ENCODE peak calls at places on chromosomes 3 and 15, in six cellular contexts. X is breast epithelium, U is neural progenitor cell, L is aorta, Y is IMR-90, T is transverse colon. G is an unnamed sample. For H3K36me3, the result is how much of the 10 kb centered on the place peaks cover.

GRCh38 chr15:77107068-77107467 is 36.2 kb upstream of the TSPAN3 start:
- DNase-seq in X (peak), U (no peak), L (peak), Y (no peak), T (no peak), G (no peak)

GRCh38 chr15:77550275-77551251 is 82.1 kb downstream of the LINGO1 start:
- DNase-seq in X (no peak), U (no peak), L (peak), Y (no peak), T (no peak), G (no peak)

GRCh38 chr3:42191443-42191747 is 74.6 kb downstream of the CCK start:
- DNase-seq in X (no peak), U (no peak), L (no peak), Y (no peak), T (no peak), G (no peak)

GRCh38 chr3:53171827-53172505 is 11.0 kb downstream of the PRKCD start:
- DNase-seq in X (no peak), U (no peak), L (no peak), Y (no peak), T (no peak), G (no peak)

GRCh38 chr3:42518800-42519567 is 16.5 kb downstream of the VIPR1 start:
- DNase-seq in X (no peak), U (peak), L (no peak), Y (no peak), T (no peak), G (no peak)

GRCh38 chr3:170809975-170810357 is 60.0 kb downstream of the RPL22L1 start:
- DNase-seq in X (no peak), U (no peak), L (no peak), Y (peak), T (no peak), G (peak)

GRCh38 chr3:36444909-36445308 is 64.6 kb downstream of the STAC start:
- DNase-seq in X (no peak), U (no peak), L (no peak), Y (no peak), T (no peak), G (no peak)

GRCh38 chr3:72738752-72739520 is 109.3 kb downstream of the SHQ1 start:
- DNase-seq in X (no peak), U (peak), L (no peak), Y (no peak), T (peak), G (peak)

GRCh38 chr15:78605201-78605600 is 15.6 kb downstream of the CHRNA3 start:
- DNase-seq in X (no peak), U (no peak), L (no peak), Y (no peak), T (no peak), G (no peak)

GRCh38 chr3:66602237-66602636 is 101.4 kb upstream of the LRIG1 start:
- DNase-seq in X (no peak), U (no peak), L (no peak), Y (peak), T (no peak), G (no peak)

GRCh38 chr3:175326041-175326440 is 466.9 kb downstream of the NAALADL2 start:
- DNase-seq in X (no peak), U (no peak), L (no peak), Y (no peak), T (no peak), G (no peak)

GRCh38 chr3:13838421-13838820 is 41.5 kb downstream of the WNT7A start:
- DNase-seq in X (no peak), U (no peak), L (no peak), Y (no peak), T (no peak), G (no peak)

GRCh38 chr15:49199666-49200065 is 29.6 kb downstream of the GALK2 start:
- DNase-seq in X (no peak), U (no peak), L (no peak), Y (peak), T (no peak), G (no peak)

GRCh38 chr3:134694946-134695543 is 44.2 kb upstream of the KY start:
- DNase-seq in X (peak), U (no peak), L (no peak), Y (no peak), T (no peak), G (no peak)

GRCh38 chr15:66802087-66803001 is 100.3 kb downstream of the SMAD6 start:
- DNase-seq in X (peak), U (no peak), L (no peak), Y (peak), T (no peak), G (no peak)

GRCh38 chr15:33915571-33916407 is 52.5 kb upstream of the CHRM5 start:
- DNase-seq in X (no peak), U (peak), L (no peak), Y (no peak), T (peak), G (peak)

GRCh38 chr15:77329202-77329601 is 90.7 kb downstream of the PEAK1 start:
- DNase-seq in X (no peak), U (peak), L (no peak), Y (no peak), T (no peak), G (no peak)

GRCh38 chr3:147419062-147419701 is 10.0 kb downstream of the ZIC1 start:
- DNase-seq in X (no peak), U (peak), L (no peak), Y (peak), T (no peak), G (no peak)

GRCh38 chr15:85730001-85730820 is 64.5 kb downstream of the KLHL25 start:
- DNase-seq in X (no peak), U (peak), L (no peak), Y (peak), T (no peak), G (peak)

GRCh38 chr3:146471012-146471411 is 1.7 kb upstream of the PLSCR2 start:
- DNase-seq in X (no peak), U (no peak), L (no peak), Y (no peak), T (no peak), G (no peak)

GRCh38 chr3:143122089-143122430 is 2.5 kb downstream of the CHST2 start:
- DNase-seq in X (no peak), U (no peak), L (no peak), Y (no peak), T (no peak), G (no peak)

GRCh38 chr15:72740202-72740601 is 43.4 kb downstream of the ADPGK start:
- DNase-seq in X (no peak), U (no peak), L (no peak), Y (no peak), T (no peak), G (peak)

GRCh38 chr15:72732554-72732953 is 46.5 kb downstream of the BBS4 start:
- DNase-seq in X (no peak), U (no peak), L (no peak), Y (no peak), T (no peak), G (no peak)

GRCh38 chr15:72737723-72738122 is 45.8 kb downstream of the ADPGK start:
- DNase-seq in X (no peak), U (no peak), L (no peak), Y (no peak), T (no peak), G (no peak)

GRCh38 chr15:72733941-72734738 is 48.1 kb downstream of the BBS4 start:
- DNase-seq in X (no peak), U (no peak), L (no peak), Y (no peak), T (no peak), G (no peak)

GRCh38 chr15:72735111-72735510 is 48.4 kb downstream of the ADPGK start:
- DNase-seq in X (no peak), U (no peak), L (no peak), Y (no peak), T (no peak), G (no peak)
- H3K36me3 ChIP-seq in X (under half), U (under half), L (under half), Y (under half), T (under half), G (under half)

GRCh38 chr15:80059786-80060489 is 462 bp downstream of the ZFAND6 start:
- DNase-seq in X (peak), U (peak), L (no peak), Y (peak), T (peak), G (peak)

GRCh38 chr15:80058044-80058443 is 1.4 kb upstream of the ZFAND6 start:
- DNase-seq in X (no peak), U (no peak), L (no peak), Y (no peak), T (no peak), G (no peak)

GRCh38 chr15:80058851-80059785 is at the start of gene ZFAND6:
- DNase-seq in X (peak), U (peak), L (peak), Y (peak), T (peak), G (peak)

GRCh38 chr15:80066912-80067311 is 7.4 kb downstream of the ZFAND6 start:
- DNase-seq in X (no peak), U (no peak), L (no peak), Y (no peak), T (no peak), G (no peak)

GRCh38 chr15:80061581-80061980 is 2.1 kb downstream of the ZFAND6 start:
- DNase-seq in X (no peak), U (no peak), L (no peak), Y (peak), T (no peak), G (no peak)
- H3K4me3 ChIP-seq in X (no peak), U (peak), L (no peak), Y (no peak), T (peak), G (no peak)

DNA sequence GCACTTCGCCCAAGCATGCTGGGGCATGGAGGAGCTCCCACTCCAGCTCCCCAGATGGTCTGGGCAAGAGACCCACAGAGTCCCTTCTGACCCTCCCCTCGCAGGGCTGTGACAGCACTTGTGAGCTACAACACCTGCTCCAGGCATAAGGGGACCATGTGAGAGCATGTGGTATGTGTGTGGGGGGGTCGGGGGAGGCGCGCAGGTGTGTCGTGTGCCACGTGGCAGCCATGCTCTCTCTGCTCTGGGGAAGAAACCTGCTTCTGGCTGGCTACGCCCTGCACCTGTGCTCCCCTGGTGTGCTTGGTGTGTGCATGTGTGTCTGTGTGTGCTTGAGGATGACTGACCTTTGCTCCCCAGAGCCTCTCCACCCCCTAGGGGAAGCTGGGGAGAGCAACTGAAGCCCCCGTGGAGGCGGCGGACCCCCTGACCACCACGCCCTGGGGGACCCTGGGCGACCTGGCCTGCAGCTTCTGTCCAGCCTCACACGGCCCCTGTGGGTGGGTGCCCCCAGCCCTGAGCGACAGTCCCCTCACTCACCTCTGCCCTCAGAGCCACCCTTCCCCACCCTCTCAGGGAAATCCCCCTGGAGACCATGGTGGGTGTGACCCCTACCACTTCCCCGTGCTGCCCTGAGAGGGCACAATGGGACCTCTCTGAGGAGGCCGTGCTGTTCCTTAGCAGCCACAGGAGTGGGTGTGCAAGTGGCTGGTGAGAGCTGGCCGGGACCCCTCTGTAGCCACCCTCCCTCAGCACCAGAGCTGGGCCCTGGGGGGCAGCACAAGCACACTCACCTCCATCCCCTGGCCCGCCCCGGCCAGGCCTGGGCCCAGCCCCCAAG is 16.6 kb upstream of the SEC13 start:
- DNase-seq in X (no peak), U (no peak), L (no peak), Y (no peak), T (no peak), G (no peak)
- H3K36me3 ChIP-seq in X (under half), U (under half), L (under half), Y (under half), T (under half), G (under half)

DNA sequence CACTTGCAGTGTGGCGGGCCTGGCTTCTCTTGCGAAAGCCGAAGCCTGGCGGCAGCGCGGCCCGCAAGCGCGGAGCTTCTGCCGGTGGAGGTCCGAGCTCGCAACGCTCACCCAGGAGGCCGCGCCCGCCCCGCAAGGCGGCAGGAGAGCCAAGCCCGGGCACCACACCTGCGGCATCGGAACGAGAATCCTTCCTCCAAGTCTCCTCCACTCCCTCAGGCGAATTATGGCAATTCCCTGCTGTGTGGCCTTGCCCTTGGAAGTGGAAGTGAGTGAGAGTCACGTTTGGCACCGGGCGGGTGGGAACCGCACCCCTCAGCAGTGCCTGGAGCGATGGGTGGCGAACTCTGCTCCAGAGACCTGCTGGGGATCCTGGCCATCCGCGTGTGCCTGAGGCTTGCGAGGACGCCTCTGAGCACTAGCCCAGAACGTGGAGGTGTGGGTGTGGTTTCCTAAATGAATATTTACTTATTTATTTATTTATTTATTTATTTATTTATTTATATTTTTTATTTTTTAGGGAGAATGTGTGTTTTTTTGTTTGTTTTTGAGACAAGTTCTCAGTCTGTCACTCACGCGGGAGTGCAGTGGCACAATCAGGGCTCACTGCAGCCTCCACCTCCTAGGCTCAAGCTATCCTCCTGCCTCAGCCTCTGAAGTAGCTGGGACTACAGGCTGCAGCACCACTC is 133.7 kb upstream of the UBE2E1 start:
- DNase-seq in X (no peak), U (no peak), L (peak), Y (no peak), T (peak), G (peak)
- H3K4me3 ChIP-seq in X (peak), U (no peak), L (no peak), Y (no peak), T (peak), G (peak)

GRCh38 chr3:33380653-33381052 is 59.6 kb downstream of the UBP1 start:
- DNase-seq in X (no peak), U (no peak), L (no peak), Y (no peak), T (no peak), G (no peak)
- H3K36me3 ChIP-seq in X (under half), U (under half), L (under half), Y (under half), T (under half), G (under half)

DNA sequence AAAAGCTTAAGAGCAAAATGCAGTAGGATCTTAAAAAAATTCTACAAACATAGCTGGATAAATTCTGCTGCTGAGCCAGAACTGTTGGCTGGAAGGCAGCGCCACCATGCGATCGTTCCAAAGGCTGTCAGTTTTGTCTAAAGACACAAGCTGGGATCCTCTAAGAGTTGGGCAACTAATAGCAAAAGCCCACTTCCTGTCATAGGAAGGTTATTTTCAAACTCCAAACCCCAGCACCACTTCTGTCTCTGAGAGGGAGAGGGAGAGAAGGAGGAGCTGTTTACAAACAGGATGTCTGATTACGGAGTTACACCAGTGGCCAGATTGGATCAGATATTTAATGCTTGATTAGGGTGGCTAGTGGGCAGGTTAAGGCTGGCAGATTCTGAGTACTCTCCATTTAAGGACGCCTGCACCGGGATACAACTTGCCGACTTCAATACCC is 44.0 kb downstream of the EIF4E3 start:
- DNase-seq in X (peak), U (peak), L (peak), Y (peak), T (peak), G (peak)
- H3K4me3 ChIP-seq in X (no peak), U (no peak), L (no peak), Y (no peak), T (no peak), G (no peak)

GRCh38 chr3:184807549-184807948 is 4.4 kb upstream of the VPS8 start:
- DNase-seq in X (no peak), U (no peak), L (no peak), Y (peak), T (no peak), G (no peak)
- H3K36me3 ChIP-seq in X (under half), U (under half), L (under half), Y (under half), T (under half), G (under half)

GRCh38 chr3:54197509-54197908 is 75.2 kb downstream of the CACNA2D3 start:
- DNase-seq in X (no peak), U (no peak), L (no peak), Y (no peak), T (no peak), G (no peak)
- H3K4me3 ChIP-seq in X (no peak), U (no peak), L (no peak), Y (no peak), T (no peak), G (no peak)